ENCODE peak calls at places on chromosomes 6 and 20, in six cellular contexts. L is left cardiac atrium; T is psoas muscle; W is stimulated activated CD4-positive, alpha-beta T cell treated with anti-CD3 and anti-CD28 coated beads, Interleukin-1b, Interleukin-23, amount 100 ng/mL, for 48 hours; P is stimulated activated naive CD8-positive, alpha-beta T cell treated with anti-CD3 and anti-CD28 coated beads, Interleukin-15, Interleukin-2, amounts not matched to agents 100 U/mL and 50 U/mL, for 24 hours; B is spleen. Y is an unnamed sample.

GRCh38 chr6:146481527-146481926 is 62.1 kb upstream of the RAB32 start:
- DNase-seq in L (no peak), T (no peak), W (no peak), P (no peak), B (no peak), Y (no peak)

GRCh38 chr6:20706293-20707165 is 172.3 kb downstream of the CDKAL1 start:
- DNase-seq in L (no peak), T (no peak), W (no peak), P (no peak), B (no peak), Y (no peak)

GRCh38 chr6:71481801-71482200 is 193.2 kb downstream of the OGFRL1 start:
- DNase-seq in L (no peak), T (no peak), W (no peak), P (no peak), B (no peak), Y (no peak)

GRCh38 chr20:33832113-33832853 is 21.1 kb downstream of the CHMP4B start:
- DNase-seq in L (no peak), T (no peak), W (no peak), P (no peak), B (no peak), Y (no peak)

GRCh38 chr20:38975539-38976120 is 13.5 kb downstream of the DHX35 start:
- DNase-seq in L (no peak), T (no peak), W (no peak), P (no peak), B (no peak), Y (no peak)

GRCh38 chr20:58642465-58642864 is 8.6 kb upstream of the STX16 start:
- DNase-seq in L (no peak), T (no peak), W (no peak), P (no peak), B (no peak), Y (no peak)

GRCh38 chr6:40933864-40934263 is 105.2 kb downstream of the UNC5CL start:
- DNase-seq in L (no peak), T (no peak), W (no peak), P (no peak), B (no peak), Y (no peak)

GRCh38 chr6:126696921-126697693 is 357.2 kb downstream of the CENPW start:
- DNase-seq in L (no peak), T (no peak), W (no peak), P (no peak), B (no peak), Y (no peak)

GRCh38 chr6:82904860-82905259 is 160.8 kb downstream of the UBE3D start:
- DNase-seq in L (no peak), T (no peak), W (no peak), P (no peak), B (no peak), Y (no peak)

GRCh38 chr20:48897298-48898044 is 24.0 kb upstream of the ARFGEF2 start:
- DNase-seq in L (no peak), T (no peak), W (no peak), P (no peak), B (no peak), Y (no peak)

GRCh38 chr6:25489399-25489798 is 162.6 kb upstream of the SCGN start:
- DNase-seq in L (no peak), T (no peak), W (no peak), P (no peak), B (no peak), Y (no peak)

GRCh38 chr6:48817714-48818113 is 645.3 kb downstream of the MMUT start:
- DNase-seq in L (no peak), T (no peak), W (no peak), P (no peak), B (no peak), Y (no peak)

GRCh38 chr6:126660376-126660775 is 320.5 kb downstream of the CENPW start:
- DNase-seq in L (no peak), T (no peak), W (no peak), P (no peak), B (no peak), Y (no peak)